ENCODE peak calls at places on chromosomes 12 and 14, in five cellular contexts. U is HepG2, J is IMR-90, R is SK-N-SH, N is GM12878. E is an unnamed sample.
A peak's percentile ranks its signal among the peaks of the same experiment; 100 is the strongest.

GRCh38 chr12:101590383-101590782 is 4.4 kb upstream of the MYBPC1 start:
- DNase-seq in N (no peak), J (no peak), U (no peak), R (no peak), E (no peak)

GRCh38 chr14:77059276-77059934 is 30.9 kb upstream of the IRF2BPL start:
- DNase-seq in J (peak; percentile 91), R (no peak), U (peak; percentile 51), N (no peak), E (peak; percentile 77)

GRCh38 chr14:74952195-74952665 is 3.2 kb downstream of the PGF start:
- DNase-seq in N (no peak), J (no peak), U (no peak), R (no peak), E (no peak)

GRCh38 chr12:59182660-59183455 is 262.6 kb upstream of the LRIG3 start:
- DNase-seq in N (no peak), U (no peak), R (no peak), J (peak; percentile 3), E (no peak)

GRCh38 chr12:46674818-46675217 is 151.0 kb downstream of the SLC38A4 start:
- DNase-seq in U (no peak), J (no peak), R (no peak), N (no peak), E (no peak)

GRCh38 chr14:61177279-61178225 is 103.6 kb downstream of the TMEM30B start:
- DNase-seq in U (no peak), R (no peak), N (no peak), J (peak; percentile 31), E (no peak)

GRCh38 chr12:53213348-53213747 is 6.3 kb upstream of the ITGB7 start:
- DNase-seq in U (peak; percentile 59), N (no peak), J (peak; percentile 70), R (peak; percentile 93), E (peak; percentile 79)

GRCh38 chr12:70402597-70402996 is 36.5 kb downstream of the KCNMB4 start:
- DNase-seq in J (no peak), R (no peak), U (no peak), N (no peak), E (no peak)

GRCh38 chr12:53324113-53324778 is 2.8 kb upstream of the AAAS start:
- DNase-seq in U (no peak), J (no peak), R (no peak), N (peak; percentile 56), E (no peak)

GRCh38 chr14:77843155-77843554 is 43.2 kb downstream of the ADCK1 start:
- DNase-seq in N (no peak), U (no peak), J (no peak), R (no peak), E (no peak)

GRCh38 chr14:92440345-92441003 is 73.1 kb upstream of the RIN3 start:
- DNase-seq in J (no peak), U (no peak), R (no peak), N (no peak), E (no peak)

GRCh38 chr14:79703209-79703608 is 508.1 kb downstream of the DIO2 start:
- DNase-seq in U (no peak), N (no peak), R (no peak), J (no peak), E (no peak)

GRCh38 chr14:79702197-79702596 is 509.1 kb downstream of the DIO2 start:
- DNase-seq in R (no peak), J (peak; percentile 57), N (no peak), U (no peak), E (no peak)

GRCh38 chr14:79706382-79706781 is 504.9 kb downstream of the DIO2 start:
- DNase-seq in U (no peak), J (no peak), N (no peak), R (no peak), E (no peak)

GRCh38 chr14:79704406-79704805 is 506.9 kb downstream of the DIO2 start:
- DNase-seq in N (no peak), J (no peak), R (no peak), U (no peak), E (no peak)

GRCh38 chr14:79705126-79705894 is 506.0 kb downstream of the DIO2 start:
- DNase-seq in U (no peak), N (no peak), R (no peak), J (no peak), E (no peak)
- TF ChIP-seq MXI1 in U (no peak), N (no peak), R (no peak), J (no peak), E (no peak)

DNA sequence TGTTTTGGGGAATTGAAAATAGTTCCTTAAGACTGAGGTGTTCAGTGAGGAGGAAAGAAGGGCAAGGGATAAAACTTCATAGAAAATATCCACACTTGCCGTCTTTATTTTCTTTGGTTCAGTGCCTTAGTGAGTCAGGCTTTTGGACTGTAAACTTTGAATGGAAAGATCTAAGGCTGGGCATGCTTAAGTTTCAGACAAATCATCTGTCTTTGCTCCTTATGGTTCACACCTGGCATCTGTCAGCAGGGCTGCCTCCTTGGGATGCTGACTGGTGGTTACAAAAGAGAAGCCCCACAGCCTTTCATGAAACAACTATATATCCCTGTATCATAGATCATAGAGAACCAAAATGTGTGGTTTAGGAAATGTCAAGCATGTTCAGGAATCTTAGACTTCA is 136.3 kb upstream of the PRICKLE1 start:
- DNase-seq in N (no peak), J (peak; percentile 94), U (no peak), R (no peak), E (no peak)
- TF ChIP-seq MXI1 in N (no peak), J (no peak), U (no peak), R (no peak), E (no peak)

GRCh38 chr14:91127924-91128323 is 14.1 kb downstream of the DGLUCY start:
- DNase-seq in J (no peak), R (no peak), U (no peak), N (no peak), E (no peak)
- TF ChIP-seq MXI1 in J (no peak), R (no peak), U (no peak), N (no peak), E (no peak)

GRCh38 chr14:51211149-51211548 is 28.9 kb upstream of the TMX1 start:
- DNase-seq in J (peak; percentile 28), U (no peak), N (no peak), R (no peak), E (no peak)

GRCh38 chr14:51210594-51210993 is 29.5 kb upstream of the TMX1 start:
- DNase-seq in J (no peak), R (no peak), U (no peak), N (no peak), E (no peak)

GRCh38 chr14:51208982-51209381 is 31.1 kb upstream of the TMX1 start:
- DNase-seq in U (no peak), J (no peak), R (no peak), N (no peak), E (no peak)

GRCh38 chr14:51206462-51206861 is 33.6 kb upstream of the TMX1 start:
- DNase-seq in J (no peak), R (no peak), N (no peak), U (no peak), E (no peak)

GRCh38 chr14:51209457-51209856 is 30.6 kb upstream of the TMX1 start:
- DNase-seq in N (no peak), R (peak; percentile 55), U (no peak), J (no peak), E (no peak)
- TF ChIP-seq MXI1 in N (no peak), R (no peak), U (no peak), J (no peak), E (no peak)

GRCh38 chr14:69701857-69702256 is 65.1 kb upstream of the SRSF5 start:
- DNase-seq in U (no peak), N (no peak), J (no peak), R (no peak), E (no peak)

GRCh38 chr14:69701269-69701668 is 65.7 kb upstream of the SRSF5 start:
- DNase-seq in N (no peak), J (no peak), R (no peak), U (no peak), E (no peak)

GRCh38 chr14:69704319-69704718 is 62.6 kb upstream of the SRSF5 start:
- DNase-seq in J (no peak), R (no peak), N (no peak), U (no peak), E (no peak)

GRCh38 chr14:69700609-69701008 is 66.3 kb upstream of the SRSF5 start:
- DNase-seq in R (no peak), U (no peak), N (no peak), J (no peak), E (no peak)

DNA sequence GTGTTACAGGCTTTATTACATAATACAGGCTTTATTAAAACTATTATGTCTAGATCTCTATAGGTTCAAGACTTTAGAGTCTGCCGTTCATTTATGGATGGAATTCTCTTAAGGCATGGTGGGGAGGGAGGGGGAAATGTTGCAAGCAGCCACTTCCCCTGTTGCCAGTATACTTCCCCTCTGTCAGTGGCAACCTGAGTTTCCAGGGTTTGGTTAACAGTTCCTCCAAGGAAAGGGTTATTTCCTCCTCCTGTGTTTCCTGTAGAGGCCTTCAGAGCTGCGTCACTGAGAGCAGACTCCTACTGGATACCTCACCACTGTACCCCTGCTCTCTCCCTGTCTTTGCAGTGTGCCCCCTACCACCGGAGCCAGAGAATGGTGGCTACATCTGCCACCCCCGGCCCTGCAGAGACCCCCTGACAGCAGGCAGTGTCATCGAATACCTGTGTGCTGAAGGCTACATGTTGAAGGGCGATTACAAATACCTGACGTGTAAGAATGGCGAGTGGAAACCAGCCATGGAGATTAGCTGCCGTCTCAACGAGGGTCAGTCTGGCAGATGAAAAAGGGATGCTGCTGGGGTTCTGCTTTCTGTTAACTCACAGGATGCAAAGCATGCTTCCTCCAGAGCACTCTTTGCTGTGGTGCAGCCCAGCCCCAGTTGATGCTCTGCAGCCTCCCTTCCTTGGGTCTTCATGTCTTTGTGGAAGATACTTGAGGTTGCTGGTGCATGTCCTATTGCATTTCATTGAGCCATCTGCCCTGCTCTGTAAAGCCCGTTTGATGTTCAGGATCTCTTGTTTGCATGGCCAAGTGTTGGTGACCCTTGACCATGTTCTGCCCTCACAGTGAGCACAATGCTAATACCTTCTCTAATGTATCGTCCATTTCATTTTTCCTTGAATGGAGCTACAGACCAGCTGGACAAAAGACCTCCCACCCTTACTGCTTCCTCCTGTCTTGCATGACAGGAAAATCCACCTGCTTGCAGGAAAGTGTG is 63.6 kb upstream of the SRSF5 start:
- DNase-seq in N (no peak), R (no peak), J (no peak), U (peak; percentile 61), E (no peak)
- TF ChIP-seq MXI1 in N (no peak), R (no peak), J (no peak), U (no peak), E (no peak)

DNA sequence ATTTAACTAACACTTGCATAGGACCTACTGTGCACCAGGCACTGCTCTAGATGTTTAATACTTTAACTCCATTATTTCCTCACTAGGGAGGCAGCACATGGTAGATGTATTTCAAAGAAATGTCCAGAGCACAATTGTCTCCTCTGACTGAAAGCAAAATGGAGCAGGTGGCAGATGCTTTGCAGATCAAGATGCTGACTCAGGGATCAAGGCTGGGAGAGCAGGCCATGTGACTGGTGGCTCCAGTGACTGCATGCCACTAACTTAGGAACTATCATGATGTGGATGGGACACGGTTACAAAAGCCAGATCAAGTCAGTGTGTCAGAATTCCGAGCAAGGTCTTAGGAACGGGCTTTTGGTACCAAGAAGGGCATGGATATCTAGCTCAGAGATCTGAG is 28.2 kb downstream of the SERPINA11 start:
- DNase-seq in J (no peak), U (no peak), R (no peak), N (no peak), E (no peak)
- TF ChIP-seq MXI1 in J (no peak), U (no peak), R (no peak), N (no peak), E (no peak)

E was measured in K562.